ENCODE peak calls at places on chromosome 15, in five cellular contexts. I is progenitor cell of endocrine pancreas; H is EL; M is mucosa of descending colon; U is activated CD4-positive, alpha-beta T cell treated with anti-CD3 and anti-CD28 coated beads for 24 hours. T is an unnamed sample.

GRCh38 chr15:47727676-47728075 is 10.4 kb downstream of the SEMA6D start:
- DNase-seq in M (no peak), I (no peak), U (no peak), H (no peak), T (no peak)

GRCh38 chr15:78893538-78893937 is 20.8 kb downstream of the MORF4L1 start:
- DNase-seq in M (no peak), U (no peak), H (no peak), I (no peak), T (no peak)

GRCh38 chr15:45168751-45169551 is 18.8 kb downstream of the SHF start:
- DNase-seq in M (no peak), H (no peak), U (no peak), I (no peak), T (no peak)

GRCh38 chr15:38316311-38316710 is 63.7 kb downstream of the SPRED1 start:
- DNase-seq in H (no peak), M (no peak), U (no peak), I (no peak), T (no peak)

GRCh38 chr15:22878103-22878502 is 39.6 kb downstream of the NIPA2 start:
- DNase-seq in H (no peak), I (no peak), M (no peak), U (no peak), T (no peak)

GRCh38 chr15:59052915-59053407 is 52.0 kb upstream of the CCNB2 start:
- DNase-seq in U (no peak), H (no peak), I (no peak), M (no peak), T (no peak)

GRCh38 chr15:68749365-68750141 is 71.1 kb downstream of the ANP32A start:
- DNase-seq in M (no peak), H (no peak), U (no peak), I (no peak), T (no peak)

GRCh38 chr15:82530606-82531379 is 9.5 kb downstream of the RPS17 start:
- DNase-seq in I (peak; percentile 60), H (peak; percentile 71), U (peak; percentile 50), M (peak; percentile 91), T (peak; percentile 84)

GRCh38 chr15:85168642-85169173 is 187.1 kb downstream of the PDE8A start:
- DNase-seq in H (peak; percentile 12), I (peak; percentile 24), U (peak; percentile 14), M (peak; percentile 36), T (peak; percentile 60)

GRCh38 chr15:47834093-47834492 is 116.8 kb downstream of the SEMA6D start:
- DNase-seq in H (no peak), I (no peak), M (no peak), U (no peak), T (no peak)

GRCh38 chr15:86300371-86301106 is 220.9 kb downstream of the AGBL1 start:
- DNase-seq in H (no peak), M (no peak), I (no peak), U (no peak), T (no peak)

GRCh38 chr15:35260961-35261360 is 175.9 kb upstream of the NANOGP8 start:
- DNase-seq in U (no peak), H (peak; percentile 20), I (no peak), M (no peak), T (no peak)

GRCh38 chr15:57784081-57784488 is 77.6 kb downstream of the POLR2M start:
- DNase-seq in H (peak; percentile 98), I (no peak), M (no peak), U (no peak), T (no peak)

GRCh38 chr15:44554934-44555723 is 18.2 kb downstream of the EIF3J start:
- DNase-seq in M (no peak), H (no peak), U (no peak), I (no peak), T (no peak)

GRCh38 chr15:68113273-68113672 is 59.2 kb downstream of the PIAS1 start:
- DNase-seq in H (peak; percentile 28), M (no peak), I (no peak), U (no peak), T (no peak)

GRCh38 chr15:35168464-35168863 is 83.4 kb upstream of the NANOGP8 start:
- DNase-seq in M (no peak), I (no peak), H (peak; percentile 79), U (no peak), T (no peak)

GRCh38 chr15:74406992-74407705 is 26.6 kb downstream of the SEMA7A start:
- DNase-seq in M (no peak), I (no peak), H (peak; percentile 98), U (no peak), T (no peak)

GRCh38 chr15:93046721-93047120 is 42.3 kb downstream of the RGMA start:
- DNase-seq in M (no peak), I (no peak), H (no peak), U (no peak), T (no peak)

GRCh38 chr15:95511680-95512079 is 818.8 kb upstream of the NR2F2 start:
- DNase-seq in H (peak; percentile 28), U (no peak), I (no peak), M (no peak), T (no peak)

GRCh38 chr15:45391746-45392711 is 13.7 kb upstream of the GATM start:
- DNase-seq in I (no peak), U (no peak), H (no peak), M (no peak), T (no peak)

GRCh38 chr15:56099311-56099710 is 105.9 kb upstream of the NEDD4 start:
- DNase-seq in H (no peak), U (no peak), M (no peak), I (no peak), T (no peak)

GRCh38 chr15:34851007-34851406 is 55.7 kb upstream of the ACTC1 start:
- DNase-seq in I (no peak), H (no peak), U (no peak), M (no peak), T (no peak)

GRCh38 chr15:37397266-37398022 is 297.1 kb upstream of the MEIS2 start:
- DNase-seq in U (no peak), I (no peak), H (no peak), M (no peak), T (no peak)

GRCh38 chr15:26771917-26772587 is 814 bp downstream of the GABRB3 start:
- DNase-seq in U (no peak), I (no peak), M (no peak), H (no peak), T (no peak)

GRCh38 chr15:89486726-89487050 is 9.7 kb downstream of the RHCG start:
- DNase-seq in M (peak; percentile 55), I (no peak), H (no peak), U (peak; percentile 23), T (no peak)

GRCh38 chr15:63544253-63545026 is 40.0 kb downstream of the USP3 start:
- DNase-seq in H (no peak), U (no peak), M (no peak), I (no peak), T (no peak)

GRCh38 chr15:50180578-50180977 is 1.4 kb upstream of the SLC27A2 start:
- DNase-seq in H (no peak), I (no peak), U (no peak), M (no peak), T (no peak)

GRCh38 chr15:83018477-83018876 is 7.0 kb upstream of the C15orf40 start:
- DNase-seq in U (no peak), M (no peak), I (no peak), H (no peak), T (no peak)

GRCh38 chr15:88932875-88933330 is 19.7 kb upstream of the MFGE8 start:
- DNase-seq in I (no peak), U (no peak), H (no peak), M (no peak), T (no peak)

GRCh38 chr15:58352026-58352929 is 79.5 kb upstream of the LIPC start:
- DNase-seq in H (no peak), I (no peak), M (no peak), U (no peak), T (no peak)

GRCh38 chr15:72835289-72835890 is 51.8 kb upstream of the ADPGK start:
- DNase-seq in U (no peak), H (no peak), I (no peak), M (peak; percentile 80), T (no peak)

GRCh38 chr15:79171320-79172031 is 80.9 kb upstream of the RASGRF1 start:
- DNase-seq in I (no peak), U (no peak), M (no peak), H (no peak), T (no peak)

GRCh38 chr15:60374628-60375081 is 23.1 kb downstream of the ANXA2 start:
- DNase-seq in I (peak; percentile 21), H (peak; percentile 98), U (no peak), M (no peak), T (peak; percentile 96)

GRCh38 chr15:66964111-66964738 is 101.2 kb upstream of the SMAD3 start:
- DNase-seq in H (no peak), M (no peak), U (no peak), I (no peak), T (no peak)

GRCh38 chr15:40331637-40332036 is 8.1 kb downstream of the INAFM2 start:
- DNase-seq in M (no peak), H (no peak), I (no peak), U (no peak), T (no peak)

GRCh38 chr15:40766906-40767837 is 2.6 kb upstream of the C15orf62 start:
- DNase-seq in H (no peak), M (no peak), U (no peak), I (no peak), T (no peak)

GRCh38 chr15:78322243-78322642 is 17.9 kb upstream of the CRABP1 start:
- DNase-seq in M (no peak), U (no peak), I (no peak), H (peak; percentile 77), T (no peak)

T was measured in prostate gland.